ENCODE peak calls at places on chromosomes 6 and 20, in six cellular contexts. One of them, this sample, is unnamed.

GRCh38 chr6:43129434-43130194 is 41.5 kb upstream of the SRF start:
- DNase-seq in prostate gland: no peak
- DNase-seq in HepG2: peak
- DNase-seq in breast epithelium: no peak
- DNase-seq in H1: no peak
- DNase-seq in stomach: peak
- DNase-seq in this sample: no peak

GRCh38 chr6:71181565-71181964 is 107.0 kb upstream of the OGFRL1 start:
- DNase-seq in prostate gland: no peak
- DNase-seq in HepG2: peak
- DNase-seq in breast epithelium: peak
- DNase-seq in H1: peak
- DNase-seq in stomach: no peak
- DNase-seq in this sample: no peak

GRCh38 chr20:325889-326644 is 715 bp downstream of the SOX12 start:
- DNase-seq in prostate gland: peak
- DNase-seq in HepG2: peak
- DNase-seq in breast epithelium: peak
- DNase-seq in H1: no peak
- DNase-seq in stomach: peak
- DNase-seq in this sample: no peak

GRCh38 chr6:168941036-168941435 is 312.6 kb downstream of the THBS2 start:
- DNase-seq in prostate gland: no peak
- DNase-seq in HepG2: no peak
- DNase-seq in breast epithelium: no peak
- DNase-seq in H1: no peak
- DNase-seq in stomach: no peak
- DNase-seq in this sample: no peak

GRCh38 chr6:170257376-170257775 is 33.5 kb downstream of the DLL1 start:
- DNase-seq in prostate gland: no peak
- DNase-seq in HepG2: no peak
- DNase-seq in breast epithelium: no peak
- DNase-seq in H1: no peak
- DNase-seq in stomach: no peak
- DNase-seq in this sample: no peak

GRCh38 chr20:1809611-1810510 is 85.3 kb upstream of the SIRPA start:
- DNase-seq in prostate gland: no peak
- DNase-seq in HepG2: no peak
- DNase-seq in breast epithelium: no peak
- DNase-seq in H1: no peak
- DNase-seq in stomach: no peak
- DNase-seq in this sample: peak

GRCh38 chr20:24747015-24747712 is 201.9 kb upstream of the CST7 start:
- DNase-seq in prostate gland: no peak
- DNase-seq in HepG2: no peak
- DNase-seq in breast epithelium: no peak
- DNase-seq in H1: no peak
- DNase-seq in stomach: peak
- DNase-seq in this sample: peak

GRCh38 chr6:110329729-110330436 is 28.3 kb downstream of the METTL24 start:
- DNase-seq in prostate gland: no peak
- DNase-seq in HepG2: peak
- DNase-seq in breast epithelium: no peak
- DNase-seq in H1: no peak
- DNase-seq in stomach: no peak
- DNase-seq in this sample: no peak

GRCh38 chr6:158457616-158458278 is 102.1 kb upstream of the TMEM181 start:
- DNase-seq in prostate gland: no peak
- DNase-seq in HepG2: no peak
- DNase-seq in breast epithelium: no peak
- DNase-seq in H1: no peak
- DNase-seq in stomach: no peak
- DNase-seq in this sample: no peak

GRCh38 chr20:58223358-58223941 is 5.0 kb downstream of the ANKRD60 start:
- DNase-seq in prostate gland: no peak
- DNase-seq in HepG2: no peak
- DNase-seq in breast epithelium: no peak
- DNase-seq in H1: no peak
- DNase-seq in stomach: no peak
- DNase-seq in this sample: no peak

GRCh38 chr6:56259682-56260081 is 12.3 kb upstream of the COL21A1 start:
- DNase-seq in prostate gland: no peak
- DNase-seq in HepG2: no peak
- DNase-seq in breast epithelium: no peak
- DNase-seq in H1: no peak
- DNase-seq in stomach: no peak
- DNase-seq in this sample: no peak

GRCh38 chr6:63637865-63638445 is 2.4 kb downstream of the PHF3 start:
- DNase-seq in prostate gland: no peak
- DNase-seq in HepG2: no peak
- DNase-seq in breast epithelium: no peak
- DNase-seq in H1: no peak
- DNase-seq in stomach: no peak
- DNase-seq in this sample: no peak

GRCh38 chr6:145600299-145600698 is 135.0 kb downstream of the EPM2A start:
- DNase-seq in prostate gland: no peak
- DNase-seq in HepG2: peak
- DNase-seq in breast epithelium: no peak
- DNase-seq in H1: no peak
- DNase-seq in stomach: no peak
- DNase-seq in this sample: no peak

GRCh38 chr20:48679603-48680002 is 148.2 kb downstream of the PREX1 start:
- DNase-seq in prostate gland: no peak
- DNase-seq in HepG2: no peak
- DNase-seq in breast epithelium: no peak
- DNase-seq in H1: no peak
- DNase-seq in stomach: no peak
- DNase-seq in this sample: no peak

GRCh38 chr6:24522090-24522820 is 27.5 kb downstream of the ALDH5A1 start:
- DNase-seq in prostate gland: no peak
- DNase-seq in HepG2: no peak
- DNase-seq in breast epithelium: no peak
- DNase-seq in H1: no peak
- DNase-seq in stomach: no peak
- DNase-seq in this sample: peak

GRCh38 chr6:112475083-112475482 is 128.0 kb downstream of the RFPL4B start:
- DNase-seq in prostate gland: no peak
- DNase-seq in HepG2: no peak
- DNase-seq in breast epithelium: no peak
- DNase-seq in H1: no peak
- DNase-seq in stomach: no peak
- DNase-seq in this sample: no peak

GRCh38 chr6:117448732-117449131 is 23.0 kb upstream of the ROS1 start:
- DNase-seq in prostate gland: no peak
- DNase-seq in HepG2: no peak
- DNase-seq in breast epithelium: no peak
- DNase-seq in H1: no peak
- DNase-seq in stomach: no peak
- DNase-seq in this sample: no peak

GRCh38 chr20:23435675-23436539 is 3.6 kb upstream of the CSTL1 start:
- DNase-seq in prostate gland: peak
- DNase-seq in HepG2: peak
- DNase-seq in breast epithelium: no peak
- DNase-seq in H1: no peak
- DNase-seq in stomach: peak
- DNase-seq in this sample: peak

GRCh38 chr6:39653631-39654030 is 71.6 kb downstream of the KIF6 start:
- DNase-seq in prostate gland: no peak
- DNase-seq in HepG2: no peak
- DNase-seq in breast epithelium: no peak
- DNase-seq in H1: no peak
- DNase-seq in stomach: no peak
- DNase-seq in this sample: no peak

GRCh38 chr20:43387737-43388136 is 70.0 kb upstream of the SRSF6 start:
- DNase-seq in prostate gland: no peak
- DNase-seq in HepG2: no peak
- DNase-seq in breast epithelium: no peak
- DNase-seq in H1: no peak
- DNase-seq in stomach: no peak
- DNase-seq in this sample: no peak

GRCh38 chr20:43389231-43389630 is 68.5 kb upstream of the SRSF6 start:
- DNase-seq in prostate gland: no peak
- DNase-seq in HepG2: no peak
- DNase-seq in breast epithelium: no peak
- DNase-seq in H1: no peak
- DNase-seq in stomach: no peak
- DNase-seq in this sample: no peak

GRCh38 chr20:43388267-43389081 is 69.2 kb upstream of the SRSF6 start:
- DNase-seq in prostate gland: no peak
- DNase-seq in HepG2: no peak
- DNase-seq in breast epithelium: peak
- DNase-seq in H1: no peak
- DNase-seq in stomach: no peak
- DNase-seq in this sample: no peak

GRCh38 chr20:43392561-43392960 is 65.1 kb upstream of the SRSF6 start:
- DNase-seq in prostate gland: no peak
- DNase-seq in HepG2: no peak
- DNase-seq in breast epithelium: no peak
- DNase-seq in H1: no peak
- DNase-seq in stomach: no peak
- DNase-seq in this sample: no peak

GRCh38 chr20:43389839-43390626 is 67.7 kb upstream of the SRSF6 start:
- DNase-seq in prostate gland: no peak
- DNase-seq in HepG2: no peak
- DNase-seq in breast epithelium: no peak
- DNase-seq in H1: no peak
- DNase-seq in stomach: no peak
- DNase-seq in this sample: no peak
- H3K27ac ChIP-seq in prostate gland: no peak
- H3K27ac ChIP-seq in HepG2: no peak
- H3K27ac ChIP-seq in breast epithelium: peak
- H3K27ac ChIP-seq in H1: no peak
- H3K27ac ChIP-seq in stomach: no peak
- H3K27ac ChIP-seq in this sample: no peak

GRCh38 chr20:59940129-59940955 is at the start of the genes FAM217B and PPP1R3D:
- DNase-seq in prostate gland: peak
- DNase-seq in HepG2: peak
- DNase-seq in breast epithelium: peak
- DNase-seq in H1: peak
- DNase-seq in stomach: peak
- DNase-seq in this sample: peak
- TF ChIP-seq POLR2A in prostate gland: peak
- TF ChIP-seq POLR2A in HepG2: peak
- TF ChIP-seq POLR2A in breast epithelium: no peak
- TF ChIP-seq POLR2A in H1: peak
- TF ChIP-seq POLR2A in stomach: peak
- TF ChIP-seq POLR2A in this sample: peak

GRCh38 chr6:118896339-118897136 is 2.6 kb downstream of the ASF1A start:
- DNase-seq in prostate gland: no peak
- DNase-seq in HepG2: peak
- DNase-seq in breast epithelium: no peak
- DNase-seq in H1: no peak
- DNase-seq in stomach: no peak
- DNase-seq in this sample: no peak

GRCh38 chr6:118893095-118893881 is 664 bp upstream of the ASF1A start:
- DNase-seq in prostate gland: peak
- DNase-seq in HepG2: peak
- DNase-seq in breast epithelium: peak
- DNase-seq in H1: no peak
- DNase-seq in stomach: no peak
- DNase-seq in this sample: no peak

GRCh38 chr6:118895241-118895561 is 1.2 kb downstream of the ASF1A start:
- DNase-seq in prostate gland: no peak
- DNase-seq in HepG2: no peak
- DNase-seq in breast epithelium: no peak
- DNase-seq in H1: no peak
- DNase-seq in stomach: no peak
- DNase-seq in this sample: no peak

GRCh38 chr6:118893882-118894424 is at the start of gene ASF1A:
- DNase-seq in prostate gland: peak
- DNase-seq in HepG2: peak
- DNase-seq in breast epithelium: peak
- DNase-seq in H1: peak
- DNase-seq in stomach: peak
- DNase-seq in this sample: peak

DNA sequence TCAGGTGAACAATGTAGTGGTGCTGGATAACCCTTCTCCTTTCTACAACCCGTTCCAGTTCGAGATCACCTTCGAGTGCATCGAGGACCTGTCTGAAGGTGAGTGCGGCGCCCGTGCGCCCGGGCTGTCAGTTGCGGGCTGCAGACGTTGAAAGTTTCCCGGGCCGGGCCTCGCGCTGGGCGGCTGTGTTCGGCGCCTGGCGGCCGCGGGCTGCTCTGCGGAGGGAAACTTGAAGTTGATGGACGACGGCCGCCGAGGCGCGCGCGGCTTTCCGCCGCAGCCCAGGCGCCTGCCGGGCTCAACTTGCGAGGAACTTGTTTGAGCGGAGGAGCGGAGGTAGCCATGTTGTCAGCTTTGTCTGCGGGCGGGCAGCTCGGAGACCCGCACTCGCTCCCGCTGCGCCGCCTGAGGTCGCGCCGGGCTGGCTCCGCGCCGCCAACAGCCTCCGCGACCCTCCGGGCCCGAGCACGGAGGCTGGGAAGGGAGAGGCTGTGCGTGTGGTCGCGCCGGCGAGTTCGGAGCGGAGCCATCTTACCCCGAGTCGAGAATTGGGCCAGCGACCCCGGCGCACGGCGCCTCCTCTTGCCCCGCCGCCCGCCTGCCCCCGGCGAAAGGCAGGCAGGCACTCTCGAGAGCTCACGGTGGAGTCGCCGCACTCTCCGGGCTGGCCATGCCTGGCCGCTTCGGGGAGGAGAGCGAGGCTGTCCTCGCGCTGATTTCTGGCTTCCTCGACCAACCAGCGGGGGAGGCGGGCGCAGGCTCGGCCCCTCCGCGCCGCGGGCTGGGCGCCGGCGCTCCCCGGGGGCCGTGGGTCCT is 681 bp downstream of the ASF1A start:
- DNase-seq in prostate gland: peak
- DNase-seq in HepG2: peak
- DNase-seq in breast epithelium: peak
- DNase-seq in H1: no peak
- DNase-seq in stomach: peak
- DNase-seq in this sample: no peak
- TF ChIP-seq POLR2AphosphoS5 in prostate gland: no peak
- TF ChIP-seq POLR2AphosphoS5 in HepG2: no peak
- TF ChIP-seq POLR2AphosphoS5 in breast epithelium: peak
- TF ChIP-seq POLR2AphosphoS5 in H1: peak
- TF ChIP-seq POLR2AphosphoS5 in stomach: peak
- TF ChIP-seq POLR2AphosphoS5 in this sample: peak

DNA sequence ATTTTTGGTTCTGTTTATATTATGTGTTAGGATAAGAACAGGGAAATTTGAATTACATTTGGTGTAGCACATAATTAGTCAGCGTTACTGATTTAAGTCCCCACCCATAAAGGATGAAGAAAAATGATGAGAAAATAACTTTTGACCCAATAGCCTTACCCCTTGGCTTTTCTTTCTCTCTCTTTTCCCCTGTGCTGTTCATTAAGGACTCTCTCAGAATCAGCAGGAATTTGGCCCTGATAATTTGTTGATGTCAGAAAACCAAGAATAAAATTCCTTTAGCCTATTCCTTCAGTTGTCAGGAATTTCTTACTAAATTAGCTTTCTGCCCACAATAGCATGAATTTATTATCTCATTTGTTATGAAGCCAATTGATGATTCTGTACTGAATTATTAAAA is 18.5 kb downstream of the PLCB1 start:
- DNase-seq in prostate gland: no peak
- DNase-seq in HepG2: no peak
- DNase-seq in breast epithelium: no peak
- DNase-seq in H1: no peak
- DNase-seq in stomach: no peak
- DNase-seq in this sample: no peak
- H3K27ac ChIP-seq in prostate gland: no peak
- H3K27ac ChIP-seq in HepG2: no peak
- H3K27ac ChIP-seq in breast epithelium: peak
- H3K27ac ChIP-seq in H1: no peak
- H3K27ac ChIP-seq in stomach: no peak
- H3K27ac ChIP-seq in this sample: no peak